ENCODE peak calls at places on chromosome 1, in four cellular contexts. Y, W, I and C are unnamed samples.

GRCh38 chr1:81670286-81670685 is 130.4 kb upstream of the ADGRL2 start:
- DNase-seq in I (no peak), W (peak), Y (no peak), C (peak)

GRCh38 chr1:221574529-221574928 is 167.4 kb downstream of the DUSP10 start:
- DNase-seq in W (no peak), I (no peak), Y (no peak), C (no peak)

GRCh38 chr1:89274431-89274857 is 1.8 kb upstream of the GBP5 start:
- DNase-seq in W (no peak), I (no peak), Y (no peak), C (no peak)

GRCh38 chr1:230681599-230681998 is 32.3 kb downstream of the AGT start:
- DNase-seq in W (no peak), Y (no peak), I (no peak), C (no peak)

GRCh38 chr1:156961709-156962108 is 41.3 kb downstream of the LRRC71 start:
- DNase-seq in I (no peak), W (no peak), Y (no peak), C (no peak)

GRCh38 chr1:20248954-20249612 is 41.6 kb upstream of the VWA5B1 start:
- DNase-seq in Y (no peak), I (no peak), W (no peak), C (no peak)

GRCh38 chr1:214933375-214933774 is 149.2 kb upstream of the KCNK2 start:
- DNase-seq in W (no peak), I (no peak), Y (no peak), C (no peak)

GRCh38 chr1:66764994-66765578 is 12.8 kb downstream of the DYNLT5 start:
- DNase-seq in Y (no peak), I (peak), W (peak), C (peak)

GRCh38 chr1:206590025-206590834 is 22.0 kb downstream of the EIF2D start:
- DNase-seq in W (no peak), Y (no peak), I (no peak), C (no peak)

GRCh38 chr1:52554267-52554640 is 1.4 kb upstream of the TUT4 start:
- DNase-seq in I (no peak), Y (no peak), W (no peak), C (no peak)

GRCh38 chr1:10508511-10508951 is 33.8 kb downstream of the PEX14 start:
- DNase-seq in I (no peak), Y (no peak), W (no peak), C (no peak)